ENCODE peak calls at places on chromosomes 7 and 10, in five cellular contexts. N is IMR-90, I is PC-9, C is HepG2, J is MM.1S. H is an unnamed sample. For H3K9me3, the result is how much of the 10 kb centered on the place peaks cover.

GRCh38 chr10:132915411-132915810 is 27.0 kb downstream of the CFAP46 start:
- DNase-seq in N (no peak), I (no peak), C (no peak), J (no peak), H (peak)

GRCh38 chr10:11282156-11282555 is 264.5 kb downstream of the CELF2 start:
- DNase-seq in N (no peak), I (no peak), C (no peak), J (no peak), H (no peak)

GRCh38 chr7:97118306-97118917 is 914 bp downstream of the SDHAF3 start:
- DNase-seq in N (no peak), I (no peak), C (no peak), J (no peak), H (peak)

GRCh38 chr10:22436526-22436892 is 91.2 kb downstream of the SPAG6 start:
- DNase-seq in N (no peak), I (no peak), C (no peak), J (no peak), H (no peak)

GRCh38 chr7:93231264-93231663 is 902 bp upstream of the VPS50 start:
- DNase-seq in N (no peak), I (peak), C (no peak), J (peak), H (no peak)

GRCh38 chr7:117597755-117598154 is 117.9 kb downstream of the CFTR start:
- DNase-seq in N (no peak), I (no peak), C (no peak), J (no peak), H (no peak)

GRCh38 chr10:122126763-122127659 is 138.0 kb downstream of the TACC2 start:
- DNase-seq in N (peak), I (peak), C (peak), J (no peak), H (no peak)

GRCh38 chr10:43901744-43902504 is 253.2 kb upstream of the ZNF32 start:
- DNase-seq in N (no peak), I (no peak), C (no peak), J (no peak), H (peak)

GRCh38 chr7:101507791-101508252 is 121.3 kb downstream of the MYL10 start:
- DNase-seq in N (peak), I (peak), C (peak), J (peak), H (peak)

GRCh38 chr10:113023017-113023416 is 73.0 kb downstream of the TCF7L2 start:
- DNase-seq in N (no peak), I (no peak), C (no peak), J (no peak), H (no peak)

GRCh38 chr10:117782276-117782675 is 239.7 kb downstream of the EMX2 start:
- DNase-seq in N (no peak), I (no peak), C (no peak), J (no peak), H (no peak)

GRCh38 chr7:101792051-101792651 is 25.3 kb upstream of the CUX1 start:
- DNase-seq in N (no peak), I (peak), C (no peak), J (no peak), H (no peak)

GRCh38 chr10:132395704-132396494 is 1.1 kb upstream of the PWWP2B start:
- DNase-seq in N (no peak), I (no peak), C (peak), J (no peak), H (no peak)

GRCh38 chr7:51973942-51974341 is 657.3 kb upstream of the COBL start:
- DNase-seq in N (no peak), I (no peak), C (no peak), J (no peak), H (no peak)

GRCh38 chr7:44962483-44963251 is 16.1 kb downstream of the MYO1G start:
- DNase-seq in N (no peak), I (no peak), C (no peak), J (no peak), H (no peak)

GRCh38 chr7:115632636-115633035 is 397.9 kb downstream of the TFEC start:
- DNase-seq in N (no peak), I (no peak), C (no peak), J (no peak), H (no peak)

GRCh38 chr10:76429642-76430041 is 998.2 kb downstream of the LRMDA start:
- DNase-seq in N (no peak), I (no peak), C (no peak), J (no peak), H (no peak)

GRCh38 chr10:34145751-34146150 is 669.3 kb downstream of the PARD3 start:
- DNase-seq in N (peak), I (no peak), C (no peak), J (no peak), H (no peak)

GRCh38 chr10:132696728-132697567 is 89.0 kb downstream of the NKX6-2 start:
- DNase-seq in N (no peak), I (no peak), C (no peak), J (no peak), H (no peak)

GRCh38 chr7:74104702-74105101 is 21.1 kb downstream of the LIMK1 start:
- DNase-seq in N (peak), I (peak), C (no peak), J (no peak), H (no peak)

GRCh38 chr7:128917061-128917460 is 6.6 kb upstream of the KCP start:
- DNase-seq in N (no peak), I (no peak), C (no peak), J (no peak), H (no peak)

GRCh38 chr7:43037531-43037930 is 74.9 kb upstream of the HECW1 start:
- DNase-seq in N (no peak), I (no peak), C (no peak), J (no peak), H (no peak)

GRCh38 chr7:68720722-68721121 is 877.6 kb upstream of the AUTS2 start:
- DNase-seq in N (peak), I (no peak), C (no peak), J (peak), H (no peak)

GRCh38 chr10:31698169-31698890 is 230.3 kb downstream of the ARHGAP12 start:
- DNase-seq in N (peak), I (no peak), C (no peak), J (no peak), H (no peak)

GRCh38 chr10:15167411-15168295 is 840 bp downstream of the NMT2 start:
- DNase-seq in N (peak), I (no peak), C (peak), J (peak), H (peak)

GRCh38 chr7:7956531-7957221 is 11.9 kb upstream of the GLCCI1 start:
- DNase-seq in N (peak), I (peak), C (no peak), J (no peak), H (no peak)

GRCh38 chr10:53978292-53978691 is 822.7 kb downstream of the PCDH15 start:
- DNase-seq in N (no peak), I (no peak), C (no peak), J (no peak), H (no peak)

GRCh38 chr7:100585511-100586265 is at the start of gene LRCH4:
- DNase-seq in N (no peak), I (peak), C (no peak), J (peak), H (peak)

GRCh38 chr10:14126697-14127440 is 203.9 kb downstream of the FRMD4A start:
- DNase-seq in N (peak), I (peak), C (no peak), J (no peak), H (no peak)

GRCh38 chr10:28627102-28627501 is 50.2 kb upstream of the BAMBI start:
- DNase-seq in N (no peak), I (no peak), C (no peak), J (no peak), H (no peak)

GRCh38 chr7:50308301-50309129 is 4.0 kb downstream of the IKZF1 start:
- DNase-seq in N (no peak), I (no peak), C (no peak), J (peak), H (peak)

GRCh38 chr7:138632384-138632783 is 68.8 kb downstream of the SVOPL start:
- DNase-seq in N (no peak), I (no peak), C (no peak), J (no peak), H (no peak)

DNA sequence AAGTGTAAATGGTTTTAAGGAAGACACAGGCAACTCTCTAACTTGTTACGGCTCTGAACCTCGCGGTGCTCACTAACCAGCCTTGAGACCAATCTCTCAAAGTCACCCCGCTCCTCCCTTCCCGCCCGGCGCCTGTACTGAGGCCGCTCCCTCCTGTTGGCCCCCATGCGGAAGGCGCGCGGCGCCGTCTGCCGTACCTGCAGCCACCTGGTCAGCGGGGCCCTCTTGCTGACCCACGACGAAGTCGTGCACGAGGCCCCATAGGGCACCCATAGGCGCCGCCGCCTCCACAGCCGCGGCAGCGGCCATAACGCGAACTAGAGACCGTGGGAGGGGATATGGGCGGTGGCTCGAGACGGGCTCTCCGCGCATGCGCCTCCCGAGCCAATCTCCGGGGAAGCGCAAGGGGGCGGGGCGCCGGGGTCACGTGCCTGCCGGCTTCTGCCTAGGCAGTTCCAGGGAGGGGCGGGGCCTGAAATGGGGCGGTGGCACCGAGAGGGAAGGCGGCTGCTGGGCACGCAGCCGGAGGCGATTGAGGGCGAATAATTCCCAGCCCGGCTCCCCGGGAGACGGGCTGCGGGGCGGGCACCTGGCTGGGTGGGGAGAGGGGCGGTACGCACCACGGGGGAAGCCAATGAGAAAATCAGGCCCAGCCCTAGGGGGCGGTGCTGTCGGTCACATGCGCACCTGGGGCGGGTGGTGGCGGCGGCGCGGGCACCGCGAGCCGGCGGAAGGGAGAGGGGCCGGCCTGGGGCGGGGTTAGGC is at the start of gene MMS19:
- DNase-seq in N (peak), I (peak), C (peak), J (peak), H (peak)
- H2AFZ ChIP-seq in N (peak), I (peak), C (no peak), J (peak), H (peak)

DNA sequence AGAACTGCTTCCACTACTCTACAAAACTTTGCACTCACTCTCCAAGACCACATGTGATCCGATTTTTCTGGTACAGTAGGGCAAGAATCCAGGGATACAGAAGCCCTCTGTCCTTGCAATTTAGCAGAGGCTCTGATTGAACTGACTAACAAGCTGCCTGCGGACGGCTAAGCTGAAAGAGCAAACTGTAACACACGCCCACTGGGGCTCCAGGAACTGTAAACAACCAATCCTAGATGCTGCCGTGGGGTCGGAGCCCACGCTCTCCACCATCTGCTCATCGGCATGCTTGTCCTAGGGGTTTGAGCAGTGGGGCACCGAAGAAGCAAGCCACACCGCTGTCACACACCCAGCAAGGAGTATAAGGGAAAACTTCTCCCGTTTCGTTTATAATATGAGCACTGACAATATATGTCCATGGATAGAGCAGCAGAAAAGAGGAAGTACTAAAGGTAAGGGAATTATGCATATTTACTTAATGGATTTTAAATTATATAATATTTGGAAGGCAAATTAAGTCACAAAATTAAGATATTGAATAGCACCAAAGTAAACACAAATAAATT is 634.4 kb upstream of the POT1 start:
- DNase-seq in N (no peak), I (no peak), C (no peak), J (no peak), H (no peak)
- H3K9me3 ChIP-seq in N (under half), I (under half), C (under half), J (under half), H (under half)

GRCh38 chr10:72065439-72066025 is 22.8 kb downstream of the SPOCK2 start:
- DNase-seq in N (peak), I (no peak), C (no peak), J (no peak), H (no peak)
- H2AFZ ChIP-seq in N (no peak), I (no peak), C (no peak), J (no peak), H (no peak)

GRCh38 chr7:157947504-157947903 is 610.7 kb downstream of the DNAJB6 start:
- DNase-seq in N (no peak), I (no peak), C (no peak), J (no peak), H (no peak)

GRCh38 chr7:157951300-157952049 is 614.7 kb downstream of the DNAJB6 start:
- DNase-seq in N (no peak), I (no peak), C (no peak), J (no peak), H (no peak)

GRCh38 chr7:157952050-157952667 is 615.4 kb downstream of the DNAJB6 start:
- DNase-seq in N (no peak), I (no peak), C (no peak), J (no peak), H (no peak)

GRCh38 chr7:157946398-157947060 is 609.7 kb downstream of the DNAJB6 start:
- DNase-seq in N (no peak), I (no peak), C (no peak), J (no peak), H (no peak)

DNA sequence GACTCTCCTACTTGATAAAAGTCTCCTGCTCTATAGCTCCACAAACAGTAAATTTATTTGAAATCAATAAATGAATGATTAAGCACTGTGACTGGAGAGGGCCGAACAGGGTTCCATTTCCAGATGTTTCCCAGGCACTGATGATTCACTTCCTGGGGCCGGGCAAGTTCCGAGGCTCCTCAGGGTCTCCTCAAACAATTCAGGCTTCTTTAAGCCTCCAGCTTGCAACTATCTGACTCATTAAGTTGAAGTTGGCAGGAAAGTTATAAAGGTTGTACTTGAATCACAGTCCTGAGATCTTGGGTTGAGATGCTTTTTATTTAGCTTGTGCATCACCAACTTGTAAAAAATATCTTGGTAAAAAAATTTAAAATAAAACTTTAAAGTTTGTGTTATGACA is 612.9 kb downstream of the DNAJB6 start:
- DNase-seq in N (no peak), I (no peak), C (no peak), J (no peak), H (no peak)
- H3K9me3 ChIP-seq in N (half or more), I (under half), C (under half), J (under half), H (under half)

GRCh38 chr7:108000875-108001758 is 1.8 kb downstream of the LAMB1 start:
- DNase-seq in N (peak), I (no peak), C (no peak), J (no peak), H (no peak)

GRCh38 chr7:108003591-108003935 is 602 bp upstream of the LAMB1 start:
- DNase-seq in N (no peak), I (no peak), C (no peak), J (no peak), H (no peak)

GRCh38 chr7:108002726-108003590 is at the start of gene LAMB1:
- DNase-seq in N (peak), I (peak), C (peak), J (no peak), H (no peak)

GRCh38 chr7:107999814-108000560 is 3.0 kb downstream of the LAMB1 start:
- DNase-seq in N (peak), I (no peak), C (no peak), J (no peak), H (no peak)

DNA sequence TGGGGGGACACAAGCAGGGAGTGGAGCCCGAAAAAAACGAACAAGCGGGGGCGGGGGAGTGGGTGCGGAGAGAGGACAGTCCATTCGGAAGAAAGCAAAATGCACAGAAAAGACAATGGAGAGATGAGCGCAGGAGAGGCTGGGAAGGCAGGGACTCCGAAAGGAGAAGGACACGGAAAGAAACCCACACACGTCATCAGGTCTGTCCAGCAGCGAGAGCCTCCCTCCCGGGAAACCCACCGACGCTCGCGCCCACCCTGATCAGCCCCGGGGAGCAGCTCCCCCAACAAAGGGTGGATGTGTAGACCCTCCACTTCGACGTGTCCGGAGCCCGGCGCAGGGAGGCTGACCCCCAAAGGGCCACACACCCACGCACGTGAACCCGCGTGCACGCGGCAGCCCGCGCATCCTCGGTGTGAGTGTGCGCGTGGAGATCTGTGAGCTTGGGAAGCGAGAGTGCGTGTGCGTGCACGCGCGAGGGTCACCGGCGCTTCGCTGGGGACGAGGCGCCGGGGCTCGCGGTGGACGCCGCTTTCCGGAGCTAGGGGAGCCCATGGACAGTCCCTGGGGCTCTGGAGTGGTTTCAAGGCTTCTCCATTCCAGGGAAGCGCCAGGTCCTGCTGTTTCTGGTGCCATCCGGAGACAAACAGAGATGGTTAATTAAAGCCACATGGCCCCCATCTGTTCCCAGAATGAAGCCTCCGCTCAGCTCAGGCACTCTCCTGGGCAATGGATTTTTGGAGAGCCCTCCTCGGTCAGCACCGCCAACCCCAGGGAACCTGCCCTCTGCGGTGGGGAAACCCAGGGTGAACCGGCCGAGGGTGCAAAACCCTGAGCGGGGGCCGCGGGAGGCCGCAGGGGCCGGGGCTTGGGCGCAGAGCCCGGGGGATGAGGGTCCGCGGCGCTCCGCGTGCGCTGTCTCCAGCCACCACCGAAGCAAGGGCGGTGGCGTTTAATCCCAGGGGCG is 919 bp downstream of the LAMB1 start:
- DNase-seq in N (peak), I (no peak), C (no peak), J (no peak), H (no peak)
- H2AFZ ChIP-seq in N (peak), I (peak), C (no peak), J (peak), H (no peak)

GRCh38 chr7:57308631-57309408 is 141.2 kb upstream of the ZNF716 start:
- DNase-seq in N (no peak), I (no peak), C (no peak), J (no peak), H (peak)
- H3K9me3 ChIP-seq in N (under half), I (under half), C (half or more), J (under half), H (under half)

DNA sequence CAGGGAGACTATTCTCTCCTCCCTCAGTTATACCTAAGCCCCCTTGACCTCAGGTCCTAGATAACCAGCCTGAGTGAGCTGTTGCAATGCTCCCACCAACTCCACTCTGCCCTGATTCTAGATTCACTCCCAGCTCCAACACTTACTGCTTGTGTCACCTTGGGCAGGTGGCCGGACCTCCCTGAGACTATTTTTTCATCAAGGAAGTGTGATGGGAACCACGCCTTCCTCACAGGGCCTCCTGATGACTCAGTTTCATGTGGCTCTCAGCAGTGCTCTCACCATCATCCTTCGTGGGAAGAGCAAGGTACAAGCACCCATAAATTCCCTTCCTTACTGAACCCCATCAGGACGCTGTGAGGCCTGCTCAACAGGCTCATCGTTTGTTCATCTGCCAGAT is 925.8 kb upstream of the ZNF722 start:
- DNase-seq in N (no peak), I (no peak), C (no peak), J (no peak), H (no peak)
- H2AFZ ChIP-seq in N (no peak), I (no peak), C (no peak), J (no peak), H (no peak)